ENCODE peak calls at places on chromosomes 5 and 9, in four cellular contexts. K is WTC11, R is HepG2, N is K562. B is an unnamed sample.

GRCh38 chr5:129966071-129966470 is 61.8 kb downstream of the CHSY3 start:
- DNase-seq in K (no peak), R (no peak), N (no peak), B (no peak)

GRCh38 chr9:6007770-6008168 is 7.7 kb downstream of the RANBP6 start:
- DNase-seq in K (peak; percentile 83), N (peak; percentile 70), R (peak; percentile 54), B (no peak)

GRCh38 chr5:90558344-90559192 is at the start of gene ADGRV1:
- DNase-seq in R (peak; percentile 9), N (peak; percentile 77), K (peak; percentile 97), B (no peak)

GRCh38 chr5:54895816-54896341 is 89.5 kb downstream of the ESM1 start:
- DNase-seq in K (peak; percentile 17), N (no peak), R (peak; percentile 28), B (no peak)

GRCh38 chr5:173736374-173736773 is 119.9 kb upstream of the BOD1 start:
- DNase-seq in K (no peak), N (no peak), R (peak; percentile 84), B (no peak)

GRCh38 chr5:84290161-84290560 is 94.5 kb downstream of the EDIL3 start:
- DNase-seq in K (no peak), N (no peak), R (no peak), B (no peak)

GRCh38 chr5:66440202-66440680 is 156.0 kb upstream of the MAST4 start:
- DNase-seq in N (no peak), K (no peak), R (no peak), B (no peak)

GRCh38 chr5:5387192-5387591 is 35.3 kb upstream of the ICE1 start:
- DNase-seq in K (no peak), N (no peak), R (no peak), B (no peak)

GRCh38 chr5:147935032-147935431 is 28.7 kb upstream of the C5orf46 start:
- DNase-seq in R (peak; percentile 16), K (no peak), N (no peak), B (no peak)

GRCh38 chr9:13758876-13759275 is 479.4 kb upstream of the MPDZ start:
- DNase-seq in K (no peak), R (no peak), N (no peak), B (no peak)

GRCh38 chr9:76194896-76195295 is 199.3 kb downstream of the RFK start:
- DNase-seq in N (no peak), K (no peak), R (no peak), B (no peak)

GRCh38 chr5:6490693-6491092 is 42.0 kb downstream of the UBE2QL1 start:
- DNase-seq in K (no peak), N (no peak), R (no peak), B (no peak)

GRCh38 chr5:187042-187431 is 4.3 kb upstream of the LRRC14B start:
- DNase-seq in N (no peak), K (no peak), R (no peak), B (no peak)

GRCh38 chr9:134186471-134187109 is 22.2 kb upstream of the RNU6ATAC start:
- DNase-seq in R (no peak), K (no peak), N (peak; percentile 40), B (no peak)

GRCh38 chr5:133705331-133705730 is 93.0 kb upstream of the FSTL4 start:
- DNase-seq in N (no peak), K (no peak), R (no peak), B (no peak)

GRCh38 chr5:115165790-115166189 is 3.9 kb downstream of the TRIM36 start:
- DNase-seq in K (no peak), R (no peak), N (no peak), B (no peak)

GRCh38 chr5:109705596-109705995 is 15.9 kb downstream of the MAN2A1 start:
- DNase-seq in K (no peak), R (no peak), N (no peak), B (no peak)

GRCh38 chr9:38057416-38058195 is 11.4 kb downstream of the SHB start:
- DNase-seq in R (no peak), K (no peak), N (no peak), B (no peak)

GRCh38 chr5:75239681-75240080 is 3.0 kb upstream of the ANKRD31 start:
- DNase-seq in N (no peak), R (peak; percentile 28), K (no peak), B (no peak)

GRCh38 chr5:103674739-103675138 is 112.2 kb upstream of the NUDT12 start:
- DNase-seq in R (no peak), K (no peak), N (no peak), B (no peak)

DNA sequence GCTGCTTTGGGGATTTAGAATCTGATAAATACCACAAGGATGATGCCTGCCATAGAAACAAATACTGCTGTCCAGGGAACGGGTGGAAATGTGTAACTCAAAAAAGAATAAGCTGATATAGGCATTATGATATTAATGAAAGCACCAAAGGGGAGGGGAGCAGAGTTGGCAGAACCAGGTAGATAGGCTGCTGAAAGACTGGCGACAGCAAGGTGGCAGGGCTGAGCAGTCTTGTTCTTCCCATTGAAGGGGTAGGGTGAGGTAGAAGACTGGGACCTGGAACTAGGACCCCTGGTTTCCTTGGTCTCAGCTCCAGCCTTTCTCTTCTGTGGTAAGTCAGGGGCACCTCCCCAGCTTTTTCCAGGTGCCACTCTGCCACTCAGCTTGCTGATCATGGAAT is 31.4 kb upstream of the TMOD1 start:
- DNase-seq in K (peak; percentile 43), N (no peak), R (no peak), B (no peak)
- TF ChIP-seq ETV6 in K (no peak), N (no peak), R (no peak), B (no peak)

GRCh38 chr9:93679536-93680444 is 103.4 kb downstream of the PHF2 start:
- DNase-seq in R (no peak), K (peak; percentile 8), N (no peak), B (no peak)
- TF ChIP-seq ETV6 in R (no peak), K (no peak), N (no peak), B (no peak)

GRCh38 chr5:89283758-89284493 is 400.9 kb upstream of the MEF2C start:
- DNase-seq in K (no peak), R (no peak), N (no peak), B (no peak)

GRCh38 chr5:89280103-89281037 is 397.4 kb upstream of the MEF2C start:
- DNase-seq in K (no peak), R (no peak), N (no peak), B (no peak)

GRCh38 chr5:89282038-89282831 is 399.3 kb upstream of the MEF2C start:
- DNase-seq in N (no peak), K (no peak), R (no peak), B (peak; percentile 31)

GRCh38 chr5:89281211-89281610 is 398.2 kb upstream of the MEF2C start:
- DNase-seq in K (no peak), N (no peak), R (no peak), B (no peak)

DNA sequence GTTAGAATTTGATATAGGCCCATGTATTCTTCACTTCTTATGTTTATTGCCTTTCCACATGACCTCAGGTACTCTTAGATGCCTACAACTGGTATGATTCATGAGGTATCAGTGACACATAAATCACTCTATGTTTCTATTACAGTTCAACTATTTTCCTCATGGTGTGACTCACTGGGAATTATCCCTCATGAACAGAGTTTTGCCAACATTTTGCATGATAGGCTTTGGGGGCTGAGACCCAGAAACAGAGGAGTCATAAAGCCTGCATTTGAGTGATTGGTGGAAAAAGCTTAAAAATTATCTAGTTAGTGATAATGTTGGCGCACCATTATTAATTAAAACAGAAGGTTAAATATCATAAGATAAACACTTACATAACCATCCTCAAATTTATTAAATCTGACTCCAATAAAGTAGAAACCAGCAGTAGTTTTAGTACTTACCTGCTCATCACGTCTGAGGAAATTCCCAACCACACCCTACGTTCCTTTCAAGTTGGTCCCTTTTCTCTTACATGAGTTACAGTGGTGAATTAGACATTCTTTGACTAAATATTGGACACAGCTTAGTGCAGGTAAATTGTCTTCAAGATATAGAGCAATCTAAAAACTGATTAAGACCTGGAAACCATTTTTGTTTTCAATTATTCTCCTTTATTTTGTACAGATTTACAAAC is 400.0 kb upstream of the MEF2C start:
- DNase-seq in N (no peak), K (no peak), R (no peak), B (no peak)
- TF ChIP-seq ETV6 in N (no peak), K (no peak), R (no peak), B (no peak)

GRCh38 chr5:131262953-131263541 is 806 bp upstream of the CDC42SE2 start:
- DNase-seq in R (no peak), N (no peak), K (no peak), B (no peak)
- TF ChIP-seq ETV6 in R (no peak), N (no peak), K (no peak), B (no peak)

GRCh38 chr5:126415789-126416188 is 7.4 kb upstream of the GRAMD2B start:
- DNase-seq in N (no peak), K (no peak), R (no peak), B (no peak)

GRCh38 chr5:126414874-126415502 is 8.2 kb upstream of the GRAMD2B start:
- DNase-seq in K (no peak), R (no peak), N (no peak), B (no peak)

GRCh38 chr5:126416266-126416925 is 6.8 kb upstream of the GRAMD2B start:
- DNase-seq in K (no peak), R (no peak), N (no peak), B (no peak)

GRCh38 chr5:126410623-126411022 is 12.6 kb upstream of the GRAMD2B start:
- DNase-seq in K (no peak), R (no peak), N (no peak), B (no peak)
- TF ChIP-seq ETV6 in K (no peak), R (no peak), N (no peak), B (no peak)

DNA sequence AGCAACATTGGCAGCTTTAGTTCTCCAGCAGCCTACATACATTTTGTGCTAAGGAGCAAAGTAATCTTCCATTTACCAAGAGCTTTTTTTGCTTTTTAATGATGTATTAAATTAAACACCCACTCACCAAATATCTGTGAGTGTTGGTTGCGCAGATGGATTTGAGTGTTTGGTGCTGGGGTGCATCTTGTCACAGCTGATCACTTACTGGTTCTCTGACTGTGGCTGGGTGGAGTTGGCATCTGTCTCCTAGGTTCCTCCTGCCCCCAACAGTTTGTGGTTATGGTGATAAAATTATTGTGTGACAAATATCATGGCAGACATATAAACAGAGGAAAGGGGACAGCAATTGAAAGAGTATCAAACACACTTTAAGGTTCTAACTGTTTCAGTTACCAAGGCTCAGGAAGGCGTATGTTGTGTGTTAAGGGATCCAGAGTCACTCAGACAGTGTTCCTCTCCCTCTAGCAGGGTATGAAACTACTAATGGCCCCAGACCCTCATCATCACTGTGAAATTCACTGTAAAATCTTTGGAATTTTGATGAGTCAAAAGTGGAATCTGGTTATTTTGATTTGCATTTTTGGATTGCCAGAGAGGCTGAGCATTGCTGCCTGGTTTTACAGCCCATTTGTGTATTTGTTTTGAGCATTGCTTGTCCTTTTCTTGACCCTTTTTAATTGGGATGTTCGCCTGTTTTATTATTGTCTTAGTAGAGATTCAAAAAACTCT is 81.7 kb downstream of the PDE8B start:
- DNase-seq in R (no peak), N (no peak), K (no peak), B (no peak)
- TF ChIP-seq ETV6 in R (no peak), N (no peak), K (no peak), B (no peak)

DNA sequence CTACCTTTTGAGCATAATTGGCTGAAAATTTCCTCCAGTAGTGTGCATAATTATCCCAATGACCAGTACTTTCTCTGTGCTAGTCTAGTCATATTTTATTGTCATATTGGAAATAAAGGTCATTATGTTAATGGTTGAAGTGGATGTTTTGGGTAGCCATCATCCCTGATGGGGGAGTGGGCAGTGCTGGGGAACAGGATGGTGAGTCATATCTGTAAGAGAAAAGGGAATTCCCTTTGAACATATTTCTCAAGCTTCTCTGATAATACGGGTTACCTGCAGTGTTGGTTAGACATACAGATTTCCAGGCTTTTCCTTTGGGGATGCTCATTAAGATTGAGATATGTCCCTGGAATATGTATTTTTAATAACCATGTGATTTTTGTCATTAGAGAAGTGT is 33.3 kb upstream of the SPATA31D4 start:
- DNase-seq in R (no peak), K (no peak), N (no peak), B (no peak)
- TF ChIP-seq ETV6 in R (no peak), K (no peak), N (no peak), B (no peak)

B was measured in GM12878.